ENCODE peak calls at places on chromosome 12, in eight cellular contexts. One of them, this sample, is unnamed.

GRCh38 chr12:103505371-103506236 is 9.8 kb upstream of the C12orf42 start:
- DNase-seq in left lung: no peak
- DNase-seq in putamen: no peak
- DNase-seq in NCI-H2081 treated with DMSO at 0.1 percent for 48 hours: no peak
- DNase-seq in activated effector memory CD4-positive, alpha-beta T cell treated with Interleukin-2 at 50 U/mL for 16 hours: no peak
- DNase-seq in AG09309: no peak
- DNase-seq in C1 segment of cervical spinal cord: no peak
- DNase-seq in HT1080: peak
- DNase-seq in this sample: no peak

GRCh38 chr12:93839076-93839475 is 161.9 kb downstream of the CRADD start:
- DNase-seq in left lung: no peak
- DNase-seq in putamen: no peak
- DNase-seq in NCI-H2081 treated with DMSO at 0.1 percent for 48 hours: no peak
- DNase-seq in activated effector memory CD4-positive, alpha-beta T cell treated with Interleukin-2 at 50 U/mL for 16 hours: no peak
- DNase-seq in AG09309: no peak
- DNase-seq in C1 segment of cervical spinal cord: no peak
- DNase-seq in HT1080: peak
- DNase-seq in this sample: no peak

GRCh38 chr12:6764011-6764828 is 1.9 kb upstream of the PTMS start:
- DNase-seq in left lung: peak
- DNase-seq in putamen: peak
- DNase-seq in NCI-H2081 treated with DMSO at 0.1 percent for 48 hours: peak
- DNase-seq in activated effector memory CD4-positive, alpha-beta T cell treated with Interleukin-2 at 50 U/mL for 16 hours: no peak
- DNase-seq in AG09309: peak
- DNase-seq in C1 segment of cervical spinal cord: peak
- DNase-seq in HT1080: peak
- DNase-seq in this sample: peak

GRCh38 chr12:95515197-95515596 is 36.1 kb downstream of the USP44 start:
- DNase-seq in left lung: no peak
- DNase-seq in putamen: no peak
- DNase-seq in NCI-H2081 treated with DMSO at 0.1 percent for 48 hours: no peak
- DNase-seq in activated effector memory CD4-positive, alpha-beta T cell treated with Interleukin-2 at 50 U/mL for 16 hours: no peak
- DNase-seq in AG09309: no peak
- DNase-seq in C1 segment of cervical spinal cord: no peak
- DNase-seq in HT1080: no peak
- DNase-seq in this sample: no peak

GRCh38 chr12:52204931-52205505 is 13.2 kb upstream of the KRT80 start:
- DNase-seq in left lung: no peak
- DNase-seq in putamen: no peak
- DNase-seq in NCI-H2081 treated with DMSO at 0.1 percent for 48 hours: no peak
- DNase-seq in activated effector memory CD4-positive, alpha-beta T cell treated with Interleukin-2 at 50 U/mL for 16 hours: no peak
- DNase-seq in AG09309: no peak
- DNase-seq in C1 segment of cervical spinal cord: no peak
- DNase-seq in HT1080: no peak
- DNase-seq in this sample: peak

GRCh38 chr12:93050026-93050747 is 121.1 kb upstream of the EEA1 start:
- DNase-seq in left lung: no peak
- DNase-seq in putamen: no peak
- DNase-seq in NCI-H2081 treated with DMSO at 0.1 percent for 48 hours: no peak
- DNase-seq in activated effector memory CD4-positive, alpha-beta T cell treated with Interleukin-2 at 50 U/mL for 16 hours: no peak
- DNase-seq in AG09309: peak
- DNase-seq in C1 segment of cervical spinal cord: no peak
- DNase-seq in HT1080: peak
- DNase-seq in this sample: no peak

GRCh38 chr12:31317471-31318397 is 8.2 kb downstream of the SINHCAF start:
- DNase-seq in left lung: no peak
- DNase-seq in putamen: no peak
- DNase-seq in NCI-H2081 treated with DMSO at 0.1 percent for 48 hours: no peak
- DNase-seq in activated effector memory CD4-positive, alpha-beta T cell treated with Interleukin-2 at 50 U/mL for 16 hours: no peak
- DNase-seq in AG09309: no peak
- DNase-seq in C1 segment of cervical spinal cord: no peak
- DNase-seq in HT1080: peak
- DNase-seq in this sample: no peak

GRCh38 chr12:639988-640387 is 23.3 kb downstream of the NINJ2 start:
- DNase-seq in left lung: no peak
- DNase-seq in putamen: no peak
- DNase-seq in NCI-H2081 treated with DMSO at 0.1 percent for 48 hours: no peak
- DNase-seq in activated effector memory CD4-positive, alpha-beta T cell treated with Interleukin-2 at 50 U/mL for 16 hours: no peak
- DNase-seq in AG09309: no peak
- DNase-seq in C1 segment of cervical spinal cord: no peak
- DNase-seq in HT1080: no peak
- DNase-seq in this sample: no peak

GRCh38 chr12:125159687-125160086 is 94.5 kb downstream of the AACS start:
- DNase-seq in left lung: no peak
- DNase-seq in putamen: no peak
- DNase-seq in NCI-H2081 treated with DMSO at 0.1 percent for 48 hours: no peak
- DNase-seq in activated effector memory CD4-positive, alpha-beta T cell treated with Interleukin-2 at 50 U/mL for 16 hours: no peak
- DNase-seq in AG09309: no peak
- DNase-seq in C1 segment of cervical spinal cord: no peak
- DNase-seq in HT1080: no peak
- DNase-seq in this sample: no peak

GRCh38 chr12:106954462-106955376 is 988 bp upstream of the TMEM263 start:
- DNase-seq in left lung: peak
- DNase-seq in putamen: peak
- DNase-seq in NCI-H2081 treated with DMSO at 0.1 percent for 48 hours: no peak
- DNase-seq in activated effector memory CD4-positive, alpha-beta T cell treated with Interleukin-2 at 50 U/mL for 16 hours: peak
- DNase-seq in AG09309: no peak
- DNase-seq in C1 segment of cervical spinal cord: peak
- DNase-seq in HT1080: no peak
- DNase-seq in this sample: peak

GRCh38 chr12:47349770-47350408 is 270.1 kb upstream of the AMIGO2 start:
- DNase-seq in left lung: no peak
- DNase-seq in putamen: no peak
- DNase-seq in NCI-H2081 treated with DMSO at 0.1 percent for 48 hours: no peak
- DNase-seq in activated effector memory CD4-positive, alpha-beta T cell treated with Interleukin-2 at 50 U/mL for 16 hours: no peak
- DNase-seq in AG09309: no peak
- DNase-seq in C1 segment of cervical spinal cord: no peak
- DNase-seq in HT1080: peak
- DNase-seq in this sample: no peak

GRCh38 chr12:65205886-65206285 is 36.5 kb downstream of the LEMD3 start:
- DNase-seq in left lung: no peak
- DNase-seq in putamen: no peak
- DNase-seq in NCI-H2081 treated with DMSO at 0.1 percent for 48 hours: no peak
- DNase-seq in activated effector memory CD4-positive, alpha-beta T cell treated with Interleukin-2 at 50 U/mL for 16 hours: no peak
- DNase-seq in AG09309: no peak
- DNase-seq in C1 segment of cervical spinal cord: no peak
- DNase-seq in HT1080: no peak
- DNase-seq in this sample: no peak

GRCh38 chr12:2152134-2152533 is 99.3 kb downstream of the CACNA1C start:
- DNase-seq in left lung: no peak
- DNase-seq in putamen: no peak
- DNase-seq in NCI-H2081 treated with DMSO at 0.1 percent for 48 hours: no peak
- DNase-seq in activated effector memory CD4-positive, alpha-beta T cell treated with Interleukin-2 at 50 U/mL for 16 hours: no peak
- DNase-seq in AG09309: no peak
- DNase-seq in C1 segment of cervical spinal cord: no peak
- DNase-seq in HT1080: peak
- DNase-seq in this sample: no peak